ENCODE peak calls at places on chromosomes 2 and 18, in five cellular contexts. One of them, this sample, is unnamed.

GRCh38 chr2:83068706-83069105 is 1390.4 kb downstream of the SUCLG1 start:
- DNase-seq in lower lobe of right lung: no peak
- DNase-seq in aorta: no peak
- DNase-seq in upper lobe of right lung: no peak
- DNase-seq in neuronal stem cell: no peak
- DNase-seq in this sample: no peak

GRCh38 chr2:80117401-80117800 is 187.2 kb downstream of the LRRTM1 start:
- DNase-seq in neuronal stem cell: no peak
- DNase-seq in upper lobe of right lung: no peak
- DNase-seq in aorta: no peak
- DNase-seq in lower lobe of right lung: no peak
- DNase-seq in this sample: no peak

GRCh38 chr2:56801770-56802169 is 618.0 kb downstream of the CCDC85A start:
- DNase-seq in aorta: no peak
- DNase-seq in neuronal stem cell: no peak
- DNase-seq in upper lobe of right lung: no peak
- DNase-seq in lower lobe of right lung: no peak
- DNase-seq in this sample: no peak

GRCh38 chr2:167271941-167272340 is 383.7 kb downstream of the XIRP2 start:
- DNase-seq in neuronal stem cell: no peak
- DNase-seq in lower lobe of right lung: no peak
- DNase-seq in upper lobe of right lung: no peak
- DNase-seq in aorta: no peak
- DNase-seq in this sample: no peak

GRCh38 chr2:43222472-43223146 is 3.8 kb downstream of the ZFP36L2 start:
- DNase-seq in upper lobe of right lung: no peak
- DNase-seq in neuronal stem cell: no peak
- DNase-seq in lower lobe of right lung: peak; percentile 12
- DNase-seq in aorta: no peak
- DNase-seq in this sample: peak; percentile 63

GRCh38 chr2:239522002-239522739 is 121.4 kb upstream of the HDAC4 start:
- DNase-seq in aorta: no peak
- DNase-seq in lower lobe of right lung: peak; percentile 37
- DNase-seq in neuronal stem cell: no peak
- DNase-seq in upper lobe of right lung: no peak
- DNase-seq in this sample: no peak

GRCh38 chr18:46449033-46449432 is 208.0 kb downstream of the LOXHD1 start:
- DNase-seq in upper lobe of right lung: no peak
- DNase-seq in neuronal stem cell: no peak
- DNase-seq in aorta: no peak
- DNase-seq in lower lobe of right lung: no peak
- DNase-seq in this sample: no peak

GRCh38 chr2:159875083-159875482 is 77.1 kb upstream of the CD302 start:
- DNase-seq in lower lobe of right lung: no peak
- DNase-seq in upper lobe of right lung: no peak
- DNase-seq in aorta: peak; percentile 58
- DNase-seq in neuronal stem cell: no peak
- DNase-seq in this sample: no peak

GRCh38 chr2:205752924-205753323 is 70.6 kb downstream of the NRP2 start:
- DNase-seq in lower lobe of right lung: no peak
- DNase-seq in upper lobe of right lung: no peak
- DNase-seq in neuronal stem cell: no peak
- DNase-seq in aorta: no peak
- DNase-seq in this sample: no peak

GRCh38 chr2:117702098-117702497 is 112.4 kb upstream of the DDX18 start:
- DNase-seq in upper lobe of right lung: no peak
- DNase-seq in lower lobe of right lung: no peak
- DNase-seq in aorta: no peak
- DNase-seq in neuronal stem cell: no peak
- DNase-seq in this sample: no peak

GRCh38 chr2:117712686-117713085 is 101.8 kb upstream of the DDX18 start:
- DNase-seq in lower lobe of right lung: no peak
- DNase-seq in upper lobe of right lung: no peak
- DNase-seq in aorta: no peak
- DNase-seq in neuronal stem cell: no peak
- DNase-seq in this sample: no peak

GRCh38 chr2:117704818-117705217 is 109.7 kb upstream of the DDX18 start:
- DNase-seq in lower lobe of right lung: no peak
- DNase-seq in aorta: no peak
- DNase-seq in neuronal stem cell: no peak
- DNase-seq in upper lobe of right lung: no peak
- DNase-seq in this sample: no peak

GRCh38 chr2:117703868-117704267 is 110.6 kb upstream of the DDX18 start:
- DNase-seq in neuronal stem cell: no peak
- DNase-seq in upper lobe of right lung: no peak
- DNase-seq in lower lobe of right lung: no peak
- DNase-seq in aorta: no peak
- DNase-seq in this sample: no peak

GRCh38 chr2:117707874-117708273 is 106.6 kb upstream of the DDX18 start:
- DNase-seq in neuronal stem cell: no peak
- DNase-seq in upper lobe of right lung: no peak
- DNase-seq in aorta: no peak
- DNase-seq in lower lobe of right lung: no peak
- DNase-seq in this sample: no peak
- H3K4me1 ChIP-seq in neuronal stem cell: no peaks in the 10 kb centered on the region
- H3K4me1 ChIP-seq in upper lobe of right lung: no peaks in the 10 kb centered on the region
- H3K4me1 ChIP-seq in aorta: no peaks in the 10 kb centered on the region
- H3K4me1 ChIP-seq in lower lobe of right lung: no peaks in the 10 kb centered on the region
- H3K4me1 ChIP-seq in this sample: no peaks in the 10 kb centered on the region

DNA sequence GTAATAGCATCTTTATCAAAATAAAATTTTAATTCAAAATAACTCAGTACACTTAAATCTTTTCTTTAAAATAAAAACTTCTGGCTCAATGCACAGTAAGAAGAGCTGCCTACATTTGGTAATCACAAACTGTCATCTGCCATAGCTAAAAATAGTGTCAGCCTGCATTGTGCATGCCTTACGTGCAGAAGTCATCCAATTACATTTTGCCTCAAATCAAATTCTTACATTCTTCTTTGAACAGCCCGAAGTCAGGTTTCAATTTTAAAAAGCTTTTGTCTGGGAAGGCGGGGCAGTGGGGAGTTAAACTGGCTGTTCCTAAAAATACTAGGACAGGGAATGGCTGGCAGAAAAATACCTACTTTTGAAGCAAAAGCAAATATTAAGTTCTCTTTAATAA is 51.1 kb downstream of the RTN4 start:
- DNase-seq in lower lobe of right lung: no peak
- DNase-seq in neuronal stem cell: no peak
- DNase-seq in aorta: no peak
- DNase-seq in upper lobe of right lung: no peak
- DNase-seq in this sample: no peak
- H3K4me3 ChIP-seq in lower lobe of right lung: no peak overlapping the region
- H3K4me3 ChIP-seq in neuronal stem cell: no peak overlapping the region
- H3K4me3 ChIP-seq in aorta: no peak overlapping the region
- H3K4me3 ChIP-seq in upper lobe of right lung: no peak overlapping the region
- H3K4me3 ChIP-seq in this sample: no peak overlapping the region

GRCh38 chr2:230414302-230414701 is 1.7 kb upstream of the SP100 start:
- DNase-seq in aorta: no peak
- DNase-seq in neuronal stem cell: no peak
- DNase-seq in lower lobe of right lung: no peak
- DNase-seq in upper lobe of right lung: no peak
- DNase-seq in this sample: no peak
- H3K4me1 ChIP-seq in aorta: peaks cover 2% of the 10 kb centered on the region
- H3K4me1 ChIP-seq in neuronal stem cell: peaks cover 2% of the 10 kb centered on the region
- H3K4me1 ChIP-seq in lower lobe of right lung: peaks cover 60% of the 10 kb centered on the region
- H3K4me1 ChIP-seq in upper lobe of right lung: peaks cover 36% of the 10 kb centered on the region
- H3K4me1 ChIP-seq in this sample: peaks cover 17% of the 10 kb centered on the region

GRCh38 chr2:46548521-46549144 is 69.3 kb downstream of the TMEM247 start:
- DNase-seq in neuronal stem cell: no peak
- DNase-seq in upper lobe of right lung: no peak
- DNase-seq in aorta: no peak
- DNase-seq in lower lobe of right lung: no peak
- DNase-seq in this sample: no peak
- H3K4me3 ChIP-seq in neuronal stem cell: no peak overlapping the region
- H3K4me3 ChIP-seq in upper lobe of right lung: no peak overlapping the region
- H3K4me3 ChIP-seq in aorta: no peak overlapping the region
- H3K4me3 ChIP-seq in lower lobe of right lung: no peak overlapping the region
- H3K4me3 ChIP-seq in this sample: no peak overlapping the region

GRCh38 chr2:158777077-158777476 is 18.0 kb upstream of the DAPL1 start:
- DNase-seq in upper lobe of right lung: no peak
- DNase-seq in neuronal stem cell: no peak
- DNase-seq in aorta: no peak
- DNase-seq in lower lobe of right lung: no peak
- DNase-seq in this sample: no peak

GRCh38 chr2:158773121-158773520 is 22.0 kb upstream of the DAPL1 start:
- DNase-seq in neuronal stem cell: no peak
- DNase-seq in upper lobe of right lung: no peak
- DNase-seq in aorta: peak; percentile 80
- DNase-seq in lower lobe of right lung: no peak
- DNase-seq in this sample: no peak

GRCh38 chr2:158774663-158775062 is 20.5 kb upstream of the DAPL1 start:
- DNase-seq in neuronal stem cell: no peak
- DNase-seq in upper lobe of right lung: no peak
- DNase-seq in aorta: no peak
- DNase-seq in lower lobe of right lung: no peak
- DNase-seq in this sample: no peak

GRCh38 chr2:158776236-158776635 is 18.9 kb upstream of the DAPL1 start:
- DNase-seq in neuronal stem cell: no peak
- DNase-seq in lower lobe of right lung: no peak
- DNase-seq in aorta: no peak
- DNase-seq in upper lobe of right lung: no peak
- DNase-seq in this sample: no peak

DNA sequence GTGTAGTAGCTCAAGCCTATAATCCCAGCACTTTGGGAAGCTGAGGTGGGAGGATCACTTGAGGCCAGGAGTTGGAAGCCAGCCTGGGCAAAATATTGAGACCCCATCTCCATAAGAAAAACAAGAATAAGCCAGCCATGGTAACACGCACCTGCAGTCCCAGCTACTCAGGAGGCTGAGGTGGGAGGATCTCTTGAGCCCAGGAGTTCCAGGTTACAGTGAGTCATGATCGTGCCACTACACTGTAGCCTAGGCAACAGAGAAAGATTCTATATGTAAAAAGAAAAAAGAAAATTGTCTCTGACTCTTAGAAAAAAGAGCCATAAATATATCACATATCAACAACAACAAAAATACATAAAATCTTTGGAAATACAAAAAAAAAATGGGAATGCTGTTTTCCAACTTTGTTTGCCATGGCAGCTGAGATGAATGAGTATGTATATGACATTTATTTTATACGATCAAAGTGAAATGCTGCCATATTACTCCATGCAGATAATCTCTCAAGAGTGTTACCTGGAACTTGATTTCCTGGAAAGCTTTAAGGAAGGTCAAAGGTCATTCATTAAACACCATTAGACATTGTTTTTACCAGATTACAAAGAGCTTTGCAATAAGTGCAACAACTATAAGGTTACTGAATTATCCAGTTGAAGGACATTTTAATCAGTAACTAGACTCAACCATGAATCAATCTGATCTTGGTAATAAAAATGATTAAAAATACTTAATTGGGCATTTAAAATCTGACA is 19.7 kb upstream of the DAPL1 start:
- DNase-seq in upper lobe of right lung: no peak
- DNase-seq in lower lobe of right lung: no peak
- DNase-seq in neuronal stem cell: no peak
- DNase-seq in aorta: no peak
- DNase-seq in this sample: no peak
- H3K4me1 ChIP-seq in upper lobe of right lung: no peaks in the 10 kb centered on the region
- H3K4me1 ChIP-seq in lower lobe of right lung: no peaks in the 10 kb centered on the region
- H3K4me1 ChIP-seq in neuronal stem cell: no peaks in the 10 kb centered on the region
- H3K4me1 ChIP-seq in aorta: peaks cover 6% of the 10 kb centered on the region
- H3K4me1 ChIP-seq in this sample: no peaks in the 10 kb centered on the region

This sample was measured in mucosa of descending colon.